ENCODE peak calls at places on chromosomes 4 and X, in five cellular contexts. One of them, this sample, is unnamed.

GRCh38 chrX:12526296-12526695 is 264.9 kb upstream of the PRPS2 start:
- DNase-seq in RWPE1: no peak
- DNase-seq in psoas muscle: no peak
- DNase-seq in germinal center: no peak
- DNase-seq in head of caudate nucleus: no peak
- DNase-seq in this sample: no peak

GRCh38 chr4:87978656-87979055 is 3.1 kb downstream of the SPP1 start:
- DNase-seq in RWPE1: no peak
- DNase-seq in psoas muscle: no peak
- DNase-seq in germinal center: no peak
- DNase-seq in head of caudate nucleus: no peak
- DNase-seq in this sample: peak

GRCh38 chr4:108204518-108204917 is 35.8 kb upstream of the LEF1 start:
- DNase-seq in RWPE1: no peak
- DNase-seq in psoas muscle: no peak
- DNase-seq in germinal center: no peak
- DNase-seq in head of caudate nucleus: no peak
- DNase-seq in this sample: no peak

GRCh38 chr4:111798840-111799239 is 346.4 kb upstream of the FAM241A start:
- DNase-seq in RWPE1: no peak
- DNase-seq in psoas muscle: no peak
- DNase-seq in germinal center: no peak
- DNase-seq in head of caudate nucleus: no peak
- DNase-seq in this sample: no peak

GRCh38 chr4:22483551-22483981 is 32.3 kb downstream of the ADGRA3 start:
- DNase-seq in RWPE1: peak
- DNase-seq in psoas muscle: no peak
- DNase-seq in germinal center: no peak
- DNase-seq in head of caudate nucleus: no peak
- DNase-seq in this sample: no peak

GRCh38 chr4:7004331-7004730 is 38.8 kb upstream of the TADA2B start:
- DNase-seq in RWPE1: peak
- DNase-seq in psoas muscle: no peak
- DNase-seq in germinal center: no peak
- DNase-seq in head of caudate nucleus: no peak
- DNase-seq in this sample: no peak

GRCh38 chr4:158811704-158812103 is 42.9 kb downstream of the FNIP2 start:
- DNase-seq in RWPE1: no peak
- DNase-seq in psoas muscle: no peak
- DNase-seq in germinal center: peak
- DNase-seq in head of caudate nucleus: no peak
- DNase-seq in this sample: peak

GRCh38 chrX:53284684-53285447 is 3.5 kb upstream of the IQSEC2 start:
- DNase-seq in RWPE1: no peak
- DNase-seq in psoas muscle: peak
- DNase-seq in germinal center: peak
- DNase-seq in head of caudate nucleus: peak
- DNase-seq in this sample: peak

GRCh38 chr4:46211406-46211805 is 87.6 kb upstream of the GABRG1 start:
- DNase-seq in RWPE1: no peak
- DNase-seq in psoas muscle: no peak
- DNase-seq in germinal center: no peak
- DNase-seq in head of caudate nucleus: no peak
- DNase-seq in this sample: no peak

GRCh38 chrX:119686087-119686639 is 6.8 kb downstream of the SEPTIN6 start:
- DNase-seq in RWPE1: no peak
- DNase-seq in psoas muscle: peak
- DNase-seq in germinal center: no peak
- DNase-seq in head of caudate nucleus: no peak
- DNase-seq in this sample: no peak

GRCh38 chr4:4995866-4996265 is 23.4 kb downstream of the CYTL1 start:
- DNase-seq in RWPE1: no peak
- DNase-seq in psoas muscle: no peak
- DNase-seq in germinal center: no peak
- DNase-seq in head of caudate nucleus: no peak
- DNase-seq in this sample: no peak

GRCh38 chrX:66833426-66833825 is 194.5 kb upstream of the EDA2R start:
- DNase-seq in RWPE1: no peak
- DNase-seq in psoas muscle: no peak
- DNase-seq in germinal center: no peak
- DNase-seq in head of caudate nucleus: no peak
- DNase-seq in this sample: no peak

GRCh38 chr4:6917445-6918241 is 8.0 kb downstream of the TBC1D14 start:
- DNase-seq in RWPE1: no peak
- DNase-seq in psoas muscle: peak
- DNase-seq in germinal center: peak
- DNase-seq in head of caudate nucleus: peak
- DNase-seq in this sample: peak

GRCh38 chr4:56164921-56165320 is 216.2 kb downstream of the CEP135 start:
- DNase-seq in RWPE1: no peak
- DNase-seq in psoas muscle: no peak
- DNase-seq in germinal center: no peak
- DNase-seq in head of caudate nucleus: no peak
- DNase-seq in this sample: no peak

GRCh38 chr4:40980318-40980883 is 230.6 kb downstream of the NSUN7 start:
- DNase-seq in RWPE1: no peak
- DNase-seq in psoas muscle: no peak
- DNase-seq in germinal center: peak
- DNase-seq in head of caudate nucleus: no peak
- DNase-seq in this sample: peak

GRCh38 chrX:123590842-123591491 is 141.9 kb downstream of the THOC2 start:
- DNase-seq in RWPE1: peak
- DNase-seq in psoas muscle: no peak
- DNase-seq in germinal center: no peak
- DNase-seq in head of caudate nucleus: no peak
- DNase-seq in this sample: no peak

GRCh38 chr4:119678761-119679160 is 50.2 kb upstream of the PDE5A start:
- DNase-seq in RWPE1: no peak
- DNase-seq in psoas muscle: no peak
- DNase-seq in germinal center: no peak
- DNase-seq in head of caudate nucleus: no peak
- DNase-seq in this sample: no peak

GRCh38 chrX:123860506-123860840 is 620 bp downstream of the XIAP start:
- DNase-seq in RWPE1: no peak
- DNase-seq in psoas muscle: no peak
- DNase-seq in germinal center: peak
- DNase-seq in head of caudate nucleus: no peak
- DNase-seq in this sample: peak

GRCh38 chr4:82452026-82452425 is 21.6 kb downstream of the ENOPH1 start:
- DNase-seq in RWPE1: no peak
- DNase-seq in psoas muscle: no peak
- DNase-seq in germinal center: no peak
- DNase-seq in head of caudate nucleus: no peak
- DNase-seq in this sample: no peak

GRCh38 chr4:164224871-164225270 is 529.1 kb upstream of the SMIM31 start:
- DNase-seq in RWPE1: no peak
- DNase-seq in psoas muscle: no peak
- DNase-seq in germinal center: no peak
- DNase-seq in head of caudate nucleus: no peak
- DNase-seq in this sample: no peak

This sample was measured in pons.